ENCODE peak calls at places on chromosomes 11 and 22, in seven cellular contexts. One of them, this sample, is unnamed.

GRCh38 chr22:43110444-43110926 is at the start of gene BIK:
- DNase-seq in pancreas: peak
- DNase-seq in central memory CD8-positive, alpha-beta T cell: peak
- DNase-seq in activated CD8-positive, alpha-beta memory T cell treated with anti-CD3 and anti-CD28 coated beads, Interleukin-2, amount 50 U/mL, for 48 hours: peak
- DNase-seq in activated T-helper 1 cell treated with anti-CD3 and anti-CD28 coated beads, Interleukin-12 subunit alpha, Interleukin-12 subunit beta, Interleukin-2, Interleukin-4 antibody, amounts not matched to agents 30 ng/mL and 10 ng/mL and 1 ng/mL, durations not matched to agents 14 hours and 24 hours and 36 hours: peak
- DNase-seq in SJSA1: peak
- DNase-seq in EL: peak
- DNase-seq in this sample: peak

GRCh38 chr11:68715685-68716084 is 31.3 kb downstream of the GAL start:
- DNase-seq in activated T-helper 1 cell treated with anti-CD3 and anti-CD28 coated beads, Interleukin-12 subunit alpha, Interleukin-12 subunit beta, Interleukin-2, Interleukin-4 antibody, amounts not matched to agents 30 ng/mL and 10 ng/mL and 1 ng/mL, durations not matched to agents 14 hours and 24 hours and 36 hours: no peak
- DNase-seq in EL: no peak
- DNase-seq in activated CD8-positive, alpha-beta memory T cell treated with anti-CD3 and anti-CD28 coated beads, Interleukin-2, amount 50 U/mL, for 48 hours: no peak
- DNase-seq in pancreas: no peak
- DNase-seq in central memory CD8-positive, alpha-beta T cell: no peak
- DNase-seq in SJSA1: no peak
- DNase-seq in this sample: no peak

GRCh38 chr11:80082386-80082785 is 641.6 kb upstream of the TENM4 start:
- DNase-seq in SJSA1: no peak
- DNase-seq in EL: no peak
- DNase-seq in activated T-helper 1 cell treated with anti-CD3 and anti-CD28 coated beads, Interleukin-12 subunit alpha, Interleukin-12 subunit beta, Interleukin-2, Interleukin-4 antibody, amounts not matched to agents 30 ng/mL and 10 ng/mL and 1 ng/mL, durations not matched to agents 14 hours and 24 hours and 36 hours: no peak
- DNase-seq in central memory CD8-positive, alpha-beta T cell: no peak
- DNase-seq in pancreas: no peak
- DNase-seq in activated CD8-positive, alpha-beta memory T cell treated with anti-CD3 and anti-CD28 coated beads, Interleukin-2, amount 50 U/mL, for 48 hours: no peak
- DNase-seq in this sample: peak

GRCh38 chr11:34631737-34632104 is 10.8 kb downstream of the EHF start:
- DNase-seq in pancreas: peak
- DNase-seq in SJSA1: no peak
- DNase-seq in central memory CD8-positive, alpha-beta T cell: no peak
- DNase-seq in activated T-helper 1 cell treated with anti-CD3 and anti-CD28 coated beads, Interleukin-12 subunit alpha, Interleukin-12 subunit beta, Interleukin-2, Interleukin-4 antibody, amounts not matched to agents 30 ng/mL and 10 ng/mL and 1 ng/mL, durations not matched to agents 14 hours and 24 hours and 36 hours: no peak
- DNase-seq in activated CD8-positive, alpha-beta memory T cell treated with anti-CD3 and anti-CD28 coated beads, Interleukin-2, amount 50 U/mL, for 48 hours: no peak
- DNase-seq in EL: no peak
- DNase-seq in this sample: no peak

GRCh38 chr22:17788528-17789378 is 14.5 kb upstream of the BID start:
- DNase-seq in EL: no peak
- DNase-seq in SJSA1: no peak
- DNase-seq in activated CD8-positive, alpha-beta memory T cell treated with anti-CD3 and anti-CD28 coated beads, Interleukin-2, amount 50 U/mL, for 48 hours: no peak
- DNase-seq in central memory CD8-positive, alpha-beta T cell: no peak
- DNase-seq in pancreas: no peak
- DNase-seq in activated T-helper 1 cell treated with anti-CD3 and anti-CD28 coated beads, Interleukin-12 subunit alpha, Interleukin-12 subunit beta, Interleukin-2, Interleukin-4 antibody, amounts not matched to agents 30 ng/mL and 10 ng/mL and 1 ng/mL, durations not matched to agents 14 hours and 24 hours and 36 hours: no peak
- DNase-seq in this sample: no peak

GRCh38 chr11:26025680-26026079 is 306.2 kb upstream of the ANO3 start:
- DNase-seq in EL: peak
- DNase-seq in SJSA1: no peak
- DNase-seq in central memory CD8-positive, alpha-beta T cell: no peak
- DNase-seq in pancreas: no peak
- DNase-seq in activated CD8-positive, alpha-beta memory T cell treated with anti-CD3 and anti-CD28 coated beads, Interleukin-2, amount 50 U/mL, for 48 hours: no peak
- DNase-seq in activated T-helper 1 cell treated with anti-CD3 and anti-CD28 coated beads, Interleukin-12 subunit alpha, Interleukin-12 subunit beta, Interleukin-2, Interleukin-4 antibody, amounts not matched to agents 30 ng/mL and 10 ng/mL and 1 ng/mL, durations not matched to agents 14 hours and 24 hours and 36 hours: no peak
- DNase-seq in this sample: no peak

GRCh38 chr11:12812849-12813248 is 138.6 kb downstream of the TEAD1 start:
- DNase-seq in central memory CD8-positive, alpha-beta T cell: no peak
- DNase-seq in SJSA1: no peak
- DNase-seq in activated CD8-positive, alpha-beta memory T cell treated with anti-CD3 and anti-CD28 coated beads, Interleukin-2, amount 50 U/mL, for 48 hours: no peak
- DNase-seq in EL: no peak
- DNase-seq in activated T-helper 1 cell treated with anti-CD3 and anti-CD28 coated beads, Interleukin-12 subunit alpha, Interleukin-12 subunit beta, Interleukin-2, Interleukin-4 antibody, amounts not matched to agents 30 ng/mL and 10 ng/mL and 1 ng/mL, durations not matched to agents 14 hours and 24 hours and 36 hours: no peak
- DNase-seq in pancreas: no peak
- DNase-seq in this sample: no peak

GRCh38 chr22:43473031-43473430 is 61.2 kb downstream of the MPPED1 start:
- DNase-seq in central memory CD8-positive, alpha-beta T cell: no peak
- DNase-seq in SJSA1: no peak
- DNase-seq in activated T-helper 1 cell treated with anti-CD3 and anti-CD28 coated beads, Interleukin-12 subunit alpha, Interleukin-12 subunit beta, Interleukin-2, Interleukin-4 antibody, amounts not matched to agents 30 ng/mL and 10 ng/mL and 1 ng/mL, durations not matched to agents 14 hours and 24 hours and 36 hours: no peak
- DNase-seq in EL: no peak
- DNase-seq in pancreas: no peak
- DNase-seq in activated CD8-positive, alpha-beta memory T cell treated with anti-CD3 and anti-CD28 coated beads, Interleukin-2, amount 50 U/mL, for 48 hours: no peak
- DNase-seq in this sample: no peak

GRCh38 chr11:130070109-130070828 is 575 bp downstream of the APLP2 start:
- DNase-seq in activated CD8-positive, alpha-beta memory T cell treated with anti-CD3 and anti-CD28 coated beads, Interleukin-2, amount 50 U/mL, for 48 hours: peak
- DNase-seq in EL: peak
- DNase-seq in activated T-helper 1 cell treated with anti-CD3 and anti-CD28 coated beads, Interleukin-12 subunit alpha, Interleukin-12 subunit beta, Interleukin-2, Interleukin-4 antibody, amounts not matched to agents 30 ng/mL and 10 ng/mL and 1 ng/mL, durations not matched to agents 14 hours and 24 hours and 36 hours: peak
- DNase-seq in pancreas: peak
- DNase-seq in SJSA1: no peak
- DNase-seq in central memory CD8-positive, alpha-beta T cell: peak
- DNase-seq in this sample: peak

GRCh38 chr22:23525510-23525909 is 54.6 kb downstream of the IGLL1 start:
- DNase-seq in SJSA1: no peak
- DNase-seq in pancreas: no peak
- DNase-seq in central memory CD8-positive, alpha-beta T cell: no peak
- DNase-seq in EL: no peak
- DNase-seq in activated CD8-positive, alpha-beta memory T cell treated with anti-CD3 and anti-CD28 coated beads, Interleukin-2, amount 50 U/mL, for 48 hours: no peak
- DNase-seq in activated T-helper 1 cell treated with anti-CD3 and anti-CD28 coated beads, Interleukin-12 subunit alpha, Interleukin-12 subunit beta, Interleukin-2, Interleukin-4 antibody, amounts not matched to agents 30 ng/mL and 10 ng/mL and 1 ng/mL, durations not matched to agents 14 hours and 24 hours and 36 hours: no peak
- DNase-seq in this sample: no peak

GRCh38 chr22:33247758-33248157 is 189.6 kb upstream of the SYN3 start:
- DNase-seq in SJSA1: no peak
- DNase-seq in central memory CD8-positive, alpha-beta T cell: no peak
- DNase-seq in EL: no peak
- DNase-seq in activated CD8-positive, alpha-beta memory T cell treated with anti-CD3 and anti-CD28 coated beads, Interleukin-2, amount 50 U/mL, for 48 hours: no peak
- DNase-seq in activated T-helper 1 cell treated with anti-CD3 and anti-CD28 coated beads, Interleukin-12 subunit alpha, Interleukin-12 subunit beta, Interleukin-2, Interleukin-4 antibody, amounts not matched to agents 30 ng/mL and 10 ng/mL and 1 ng/mL, durations not matched to agents 14 hours and 24 hours and 36 hours: no peak
- DNase-seq in pancreas: no peak
- DNase-seq in this sample: no peak

GRCh38 chr11:6900327-6900999 is 8.2 kb upstream of the OR2D2 start:
- DNase-seq in central memory CD8-positive, alpha-beta T cell: no peak
- DNase-seq in activated T-helper 1 cell treated with anti-CD3 and anti-CD28 coated beads, Interleukin-12 subunit alpha, Interleukin-12 subunit beta, Interleukin-2, Interleukin-4 antibody, amounts not matched to agents 30 ng/mL and 10 ng/mL and 1 ng/mL, durations not matched to agents 14 hours and 24 hours and 36 hours: no peak
- DNase-seq in SJSA1: no peak
- DNase-seq in EL: peak
- DNase-seq in pancreas: no peak
- DNase-seq in activated CD8-positive, alpha-beta memory T cell treated with anti-CD3 and anti-CD28 coated beads, Interleukin-2, amount 50 U/mL, for 48 hours: no peak
- DNase-seq in this sample: no peak

GRCh38 chr11:124829986-124830385 is 29.8 kb upstream of the MSANTD2 start:
- DNase-seq in activated CD8-positive, alpha-beta memory T cell treated with anti-CD3 and anti-CD28 coated beads, Interleukin-2, amount 50 U/mL, for 48 hours: no peak
- DNase-seq in central memory CD8-positive, alpha-beta T cell: no peak
- DNase-seq in EL: no peak
- DNase-seq in activated T-helper 1 cell treated with anti-CD3 and anti-CD28 coated beads, Interleukin-12 subunit alpha, Interleukin-12 subunit beta, Interleukin-2, Interleukin-4 antibody, amounts not matched to agents 30 ng/mL and 10 ng/mL and 1 ng/mL, durations not matched to agents 14 hours and 24 hours and 36 hours: no peak
- DNase-seq in SJSA1: no peak
- DNase-seq in pancreas: no peak
- DNase-seq in this sample: no peak